ENCODE peak calls at places on chromosome 6, in six cellular contexts. X, R, E, A, B and P are unnamed samples.

GRCh38 chr6:159754959-159755914 is 6.6 kb upstream of the ACAT2 start:
- DNase-seq in X (no peak), R (no peak), E (no peak), A (no peak), B (no peak), P (no peak)

GRCh38 chr6:154404791-154405400 is 48.3 kb upstream of the IPCEF1 start:
- DNase-seq in X (peak), R (no peak), E (no peak), A (peak), B (peak), P (no peak)

GRCh38 chr6:104632565-104632964 is 227.2 kb downstream of the HACE1 start:
- DNase-seq in X (no peak), R (no peak), E (no peak), A (no peak), B (no peak), P (no peak)

GRCh38 chr6:70592391-70593117 is 25.8 kb downstream of the SDHAF4 start:
- DNase-seq in X (no peak), R (no peak), E (no peak), A (no peak), B (no peak), P (no peak)

GRCh38 chr6:42104095-42104806 is 38.2 kb downstream of the C6orf132 start:
- DNase-seq in X (peak), R (peak), E (no peak), A (no peak), B (peak), P (no peak)

GRCh38 chr6:2790588-2790987 is 25.4 kb downstream of the WRNIP1 start:
- DNase-seq in X (peak), R (no peak), E (no peak), A (peak), B (peak), P (no peak)

GRCh38 chr6:108766886-108767285 is 81.3 kb upstream of the ARMC2 start:
- DNase-seq in X (no peak), R (no peak), E (no peak), A (no peak), B (no peak), P (no peak)

GRCh38 chr6:10384719-10385511 is 30.0 kb downstream of the TFAP2A start:
- DNase-seq in X (no peak), R (no peak), E (no peak), A (no peak), B (no peak), P (no peak)

GRCh38 chr6:10312445-10312844 is 102.4 kb downstream of the TFAP2A start:
- DNase-seq in X (no peak), R (no peak), E (no peak), A (no peak), B (no peak), P (no peak)

GRCh38 chr6:34970487-34970886 is 81.4 kb downstream of the ANKS1A start:
- DNase-seq in X (no peak), R (no peak), E (no peak), A (peak), B (no peak), P (no peak)

GRCh38 chr6:139569561-139569960 is 195.1 kb upstream of the CITED2 start:
- DNase-seq in X (peak), R (no peak), E (no peak), A (peak), B (no peak), P (no peak)

GRCh38 chr6:20800653-20801052 is 266.4 kb downstream of the CDKAL1 start:
- DNase-seq in X (no peak), R (no peak), E (no peak), A (no peak), B (no peak), P (no peak)

GRCh38 chr6:5782783-5783567 is 223.8 kb downstream of the NRN1 start:
- DNase-seq in X (no peak), R (no peak), E (no peak), A (peak), B (no peak), P (no peak)

GRCh38 chr6:104952911-104953409 is 3.9 kb upstream of the LIN28B start:
- DNase-seq in X (no peak), R (no peak), E (no peak), A (no peak), B (no peak), P (no peak)

DNA sequence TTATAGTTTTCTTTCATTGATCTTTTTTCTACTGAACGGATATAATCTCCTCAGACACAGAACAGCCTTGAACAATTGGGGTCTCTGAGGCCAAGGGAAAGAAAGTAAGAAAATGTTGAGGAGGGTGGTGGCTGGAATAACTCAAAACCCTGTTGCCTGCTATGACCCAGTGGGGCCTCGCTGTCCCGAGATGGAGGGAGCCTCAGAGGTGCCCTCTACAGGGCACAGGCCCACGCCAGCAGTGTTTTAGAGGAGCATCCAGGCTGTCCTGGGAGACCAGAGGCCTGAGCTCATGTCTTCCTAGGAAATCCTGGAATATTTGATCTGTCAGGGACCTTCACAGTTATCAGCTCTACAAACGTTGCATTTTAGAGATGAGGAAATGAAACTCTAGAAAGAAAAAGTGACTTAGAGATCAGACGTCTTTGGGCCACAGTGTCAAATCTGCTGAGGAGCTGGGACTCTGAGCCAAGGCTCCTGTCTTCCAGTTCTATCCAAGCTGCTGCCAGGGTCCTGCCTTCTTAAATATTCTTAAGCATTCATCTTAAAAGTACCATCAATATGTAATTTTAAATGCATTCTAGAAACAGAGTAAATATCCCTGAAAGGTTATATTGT is 26.3 kb downstream of the ALDH5A1 start:
- DNase-seq in X (peak), R (no peak), E (no peak), A (peak), B (peak), P (no peak)
- H3K4me3 ChIP-seq in X (no peak), R (no peak), E (no peak), A (no peak), B (no peak), P (no peak)

DNA sequence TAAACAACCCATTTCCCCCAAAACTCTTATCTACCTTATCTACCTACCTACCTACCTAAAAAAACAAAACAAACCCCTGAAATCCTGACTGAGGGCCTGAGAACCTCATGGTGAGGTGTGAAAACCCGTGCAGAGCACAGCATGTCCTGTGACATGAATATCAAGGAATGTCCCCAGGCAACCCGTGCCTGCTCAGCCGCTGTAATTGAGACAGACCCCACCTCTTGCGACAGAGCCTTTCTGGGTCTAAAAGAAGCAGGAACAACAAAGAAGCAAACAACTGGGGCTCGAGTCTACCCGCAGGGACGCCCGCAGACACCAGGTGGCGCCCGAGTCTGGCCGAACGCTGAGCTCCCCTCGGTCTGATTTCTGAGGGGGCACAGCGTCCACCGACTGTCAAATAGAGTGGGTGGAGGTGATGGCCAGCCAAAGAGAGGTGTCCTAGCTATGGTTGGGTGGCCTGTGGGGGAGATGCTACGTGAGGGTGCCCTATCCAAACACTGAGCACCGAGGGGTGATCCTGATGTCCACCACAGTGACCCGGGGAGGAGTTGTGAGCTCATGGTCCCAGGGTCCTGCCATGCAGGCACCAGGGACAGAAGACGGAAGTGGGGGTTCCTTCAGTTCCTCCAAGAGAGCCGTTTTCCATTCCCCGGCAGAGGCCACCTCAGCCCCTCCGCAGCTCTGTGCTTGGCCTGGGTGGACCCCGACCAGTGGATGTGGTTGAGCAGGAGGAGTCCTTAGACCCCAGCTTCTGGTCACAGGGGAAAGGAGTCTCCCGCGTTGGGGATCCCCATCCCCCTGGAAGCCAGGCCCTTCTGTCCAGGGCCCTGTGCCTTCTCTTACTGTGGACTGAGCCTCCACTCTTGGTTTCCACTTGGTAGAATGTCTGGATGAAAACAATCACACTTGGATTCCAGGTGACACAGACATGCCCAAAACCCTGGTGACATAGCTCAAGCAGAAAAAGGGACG is 268.1 kb downstream of the CDC5L start:
- DNase-seq in X (peak), R (peak), E (peak), A (peak), B (peak), P (no peak)
- H3K4me3 ChIP-seq in X (no peak), R (no peak), E (no peak), A (no peak), B (no peak), P (no peak)

DNA sequence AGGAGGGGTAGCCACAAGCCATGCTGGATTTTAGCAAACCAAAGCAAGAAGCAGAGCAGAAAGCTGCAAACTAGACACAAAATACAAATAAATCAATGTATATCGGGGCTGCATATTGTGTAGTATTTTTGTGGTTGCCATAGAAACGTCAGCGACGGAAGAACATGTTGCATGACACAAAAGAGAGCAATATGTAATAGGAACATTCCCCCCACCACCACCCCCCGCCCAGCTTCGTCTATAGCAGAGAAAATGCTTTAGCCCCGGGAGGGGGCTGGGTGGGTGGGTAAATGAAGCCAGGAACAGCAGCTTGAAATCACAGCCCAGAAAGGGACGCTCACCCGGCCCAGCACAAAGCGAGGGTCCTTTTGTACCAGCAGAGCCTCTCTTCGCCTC is 507 bp downstream of the AGPAT4 start:
- DNase-seq in X (peak), R (no peak), E (no peak), A (peak), B (peak), P (no peak)
- H3K4me3 ChIP-seq in X (peak), R (peak), E (peak), A (peak), B (peak), P (no peak)

DNA sequence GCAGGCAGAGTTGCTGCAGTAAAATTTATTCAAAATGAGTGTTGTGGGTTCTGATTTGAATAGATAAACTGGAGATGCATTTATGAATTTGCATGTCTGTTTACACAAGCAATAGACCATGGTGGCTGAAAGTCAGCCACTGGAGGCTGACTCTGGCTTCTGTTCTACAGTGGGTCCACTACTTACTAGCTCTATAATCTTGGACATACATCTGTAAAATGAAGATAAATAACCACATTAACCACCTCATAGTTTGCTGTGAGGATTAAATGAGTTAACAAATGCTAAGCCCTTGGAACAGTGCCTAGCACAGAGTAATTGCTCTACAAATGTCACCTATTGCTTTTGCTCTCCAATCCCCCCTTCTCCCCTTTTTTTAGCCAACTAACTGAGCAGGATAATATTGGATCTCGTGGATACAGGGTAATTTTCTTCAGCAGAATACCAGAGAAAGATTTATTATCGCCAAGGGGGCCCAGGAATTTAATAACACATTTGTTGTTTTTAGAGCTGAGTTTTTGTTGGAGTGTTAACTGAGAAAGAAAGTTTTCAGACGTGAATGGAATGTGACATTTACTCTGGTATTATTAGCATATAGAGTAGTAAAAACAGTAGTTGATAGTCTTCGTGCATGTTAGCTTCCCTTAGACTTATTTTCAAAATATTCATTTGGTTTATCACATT is 1.4 kb upstream of the PM20D2 start:
- DNase-seq in X (no peak), R (no peak), E (no peak), A (no peak), B (no peak), P (peak)
- H3K4me3 ChIP-seq in X (no peak), R (no peak), E (no peak), A (no peak), B (no peak), P (no peak)

DNA sequence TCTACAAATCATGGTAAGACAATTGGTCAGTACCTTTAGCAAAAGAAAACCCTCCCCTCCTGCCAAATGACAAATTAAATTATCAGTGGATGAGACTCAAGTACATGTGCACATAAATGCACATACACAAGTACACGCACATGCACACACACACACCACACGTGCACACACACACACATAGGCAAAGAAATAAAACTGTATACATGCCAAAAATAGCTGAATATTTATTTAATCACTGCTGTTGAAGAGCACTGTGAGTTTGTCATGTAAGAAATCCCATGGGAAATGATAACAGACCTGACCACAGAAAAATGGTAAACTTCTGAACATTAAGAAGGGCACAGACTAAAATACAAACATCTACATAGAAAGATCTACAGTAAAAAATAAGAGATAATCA is 46.6 kb upstream of the TNFAIP3 start:
- DNase-seq in X (no peak), R (no peak), E (no peak), A (peak), B (peak), P (no peak)
- H3K4me3 ChIP-seq in X (no peak), R (no peak), E (no peak), A (no peak), B (no peak), P (no peak)

DNA sequence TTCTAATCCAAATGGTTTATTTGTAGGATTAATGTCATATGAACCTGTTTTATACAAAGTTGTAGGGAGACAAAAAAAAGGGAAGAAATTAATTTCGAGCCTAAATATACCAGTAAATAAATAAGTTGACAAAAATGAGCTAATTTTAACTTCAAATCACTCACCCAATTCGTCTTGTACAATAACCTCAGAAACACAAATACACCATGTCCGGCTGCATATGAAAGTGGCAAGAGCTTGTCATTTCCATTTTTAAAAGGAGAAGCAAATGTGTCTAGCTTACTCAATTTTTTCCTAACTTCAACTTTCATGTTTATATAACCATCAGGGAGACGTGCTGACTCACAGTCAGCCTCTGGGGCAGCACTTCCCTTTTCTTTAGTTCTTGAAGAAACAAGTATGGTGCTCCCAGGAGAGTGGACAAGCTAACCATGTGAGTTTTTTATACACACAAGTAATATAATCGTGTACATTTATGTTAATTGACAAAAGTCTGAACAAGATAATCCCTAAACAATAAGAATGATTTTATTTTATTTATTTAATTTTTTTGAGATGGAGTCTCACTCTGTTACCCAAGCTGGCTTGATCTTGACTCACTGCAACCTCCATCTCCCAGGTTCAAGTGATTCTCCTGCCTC is 55.5 kb upstream of the SGK1 start:
- DNase-seq in X (peak), R (no peak), E (no peak), A (peak), B (peak), P (no peak)
- H3K4me3 ChIP-seq in X (no peak), R (no peak), E (no peak), A (no peak), B (no peak), P (no peak)

GRCh38 chr6:75282706-75283105 is 1.9 kb downstream of the TMEM30A start:
- DNase-seq in X (no peak), R (no peak), E (no peak), A (no peak), B (no peak), P (no peak)
- H3K4me3 ChIP-seq in X (peak), R (no peak), E (peak), A (peak), B (peak), P (peak)

GRCh38 chr6:136784910-136785746 is 7.1 kb downstream of the MAP3K5 start:
- DNase-seq in X (no peak), R (peak), E (no peak), A (no peak), B (peak), P (no peak)
- H3K4me3 ChIP-seq in X (no peak), R (peak), E (no peak), A (no peak), B (no peak), P (no peak)

GRCh38 chr6:83879746-83880145 is 20.3 kb downstream of the CYB5R4 start:
- DNase-seq in X (no peak), R (no peak), E (no peak), A (no peak), B (no peak), P (no peak)

GRCh38 chr6:83885984-83886383 is 26.5 kb downstream of the CYB5R4 start:
- DNase-seq in X (no peak), R (no peak), E (no peak), A (no peak), B (no peak), P (no peak)

GRCh38 chr6:83883240-83883639 is 23.8 kb downstream of the CYB5R4 start:
- DNase-seq in X (no peak), R (no peak), E (no peak), A (no peak), B (no peak), P (no peak)

GRCh38 chr6:83889625-83890024 is 30.1 kb downstream of the CYB5R4 start:
- DNase-seq in X (no peak), R (no peak), E (no peak), A (no peak), B (no peak), P (no peak)

GRCh38 chr6:83884523-83884922 is 25.0 kb downstream of the CYB5R4 start:
- DNase-seq in X (no peak), R (no peak), E (no peak), A (peak), B (peak), P (no peak)
- H3K4me3 ChIP-seq in X (no peak), R (no peak), E (no peak), A (no peak), B (no peak), P (no peak)